ENCODE peak calls at places on chromosome 5, in five cellular contexts. T is DMS153, B is AG04450, H is thoracic aorta, S is SW 1271. N is an unnamed sample.

GRCh38 chr5:97751556-97751955 is 568.5 kb upstream of the RIOK2 start:
- DNase-seq in S (no peak), B (no peak), T (no peak), H (no peak), N (no peak)

GRCh38 chr5:124651663-124652513 is 94.6 kb downstream of the ZNF608 start:
- DNase-seq in T (peak), H (no peak), S (no peak), B (peak), N (no peak)

GRCh38 chr5:124963236-124963929 is 216.9 kb upstream of the ZNF608 start:
- DNase-seq in T (no peak), H (no peak), B (peak), S (no peak), N (peak)

GRCh38 chr5:176334031-176334770 is 27.4 kb downstream of the KIAA1191 start:
- DNase-seq in S (no peak), B (no peak), T (no peak), H (no peak), N (no peak)

GRCh38 chr5:43017438-43017820 is 22.7 kb downstream of the ANXA2R start:
- DNase-seq in B (no peak), S (no peak), H (no peak), T (peak), N (no peak)

GRCh38 chr5:122267195-122267594 is 44.8 kb upstream of the SNCAIP start:
- DNase-seq in B (no peak), S (no peak), H (no peak), T (no peak), N (no peak)

GRCh38 chr5:126918624-126918957 is 111.8 kb downstream of the MARCHF3 start:
- DNase-seq in H (no peak), B (no peak), T (no peak), S (no peak), N (no peak)

GRCh38 chr5:153831976-153832375 is 206.7 kb downstream of the FAM114A2 start:
- DNase-seq in T (no peak), B (no peak), S (peak), H (no peak), N (no peak)

GRCh38 chr5:86570427-86571083 is 47.2 kb upstream of the COX7C start:
- DNase-seq in B (no peak), T (peak), S (no peak), H (no peak), N (no peak)

GRCh38 chr5:33772276-33772990 is 119.4 kb downstream of the ADAMTS12 start:
- DNase-seq in H (no peak), T (no peak), S (no peak), B (peak), N (no peak)

GRCh38 chr5:40615586-40616193 is 64.0 kb upstream of the PTGER4 start:
- DNase-seq in S (no peak), T (no peak), B (no peak), H (no peak), N (no peak)

GRCh38 chr5:96969401-96969800 is 33.5 kb downstream of the LNPEP start:
- DNase-seq in S (no peak), T (no peak), B (no peak), H (no peak), N (no peak)

GRCh38 chr5:140073296-140073695 is 30.2 kb upstream of the NRG2 start:
- DNase-seq in B (no peak), T (no peak), S (no peak), H (no peak), N (no peak)

GRCh38 chr5:7398596-7399260 is 2.8 kb downstream of the ADCY2 start:
- DNase-seq in T (peak), S (no peak), B (no peak), H (no peak), N (no peak)

GRCh38 chr5:3011764-3012017 is 260.2 kb upstream of the IRX2 start:
- DNase-seq in B (no peak), S (no peak), T (no peak), H (no peak), N (no peak)

GRCh38 chr5:61447780-61448495 is 115.9 kb downstream of the ZSWIM6 start:
- DNase-seq in S (no peak), B (no peak), H (no peak), T (no peak), N (no peak)

GRCh38 chr5:16616536-16617271 is at the start of gene RETREG1:
- DNase-seq in B (no peak), T (peak), H (no peak), S (no peak), N (no peak)

GRCh38 chr5:159971931-159972461 is 36.9 kb upstream of the TTC1 start:
- DNase-seq in H (no peak), T (no peak), S (no peak), B (no peak), N (no peak)